ENCODE peak calls at places on chromosome 21, in five cellular contexts. One of them, this sample, is unnamed.

GRCh38 chr21:17550671-17551308 is 37.9 kb downstream of the CXADR start:
- DNase-seq in adrenal gland: no peak
- DNase-seq in left ventricle myocardium inferior: no peak
- DNase-seq in IMR-90: no peak
- DNase-seq in Peyer's patch: no peak
- DNase-seq in this sample: no peak

GRCh38 chr21:26072891-26073615 is 97.5 kb downstream of the APP start:
- DNase-seq in adrenal gland: no peak
- DNase-seq in left ventricle myocardium inferior: no peak
- DNase-seq in IMR-90: peak; percentile 87
- DNase-seq in Peyer's patch: no peak
- DNase-seq in this sample: no peak

GRCh38 chr21:43884012-43884860 is 19.2 kb downstream of the AGPAT3 start:
- DNase-seq in adrenal gland: peak; percentile 66
- DNase-seq in left ventricle myocardium inferior: no peak
- DNase-seq in IMR-90: no peak
- DNase-seq in Peyer's patch: no peak
- DNase-seq in this sample: peak; percentile 83

GRCh38 chr21:21345296-21345695 is 347.1 kb downstream of the NCAM2 start:
- DNase-seq in adrenal gland: no peak
- DNase-seq in left ventricle myocardium inferior: no peak
- DNase-seq in IMR-90: no peak
- DNase-seq in Peyer's patch: no peak
- DNase-seq in this sample: no peak

GRCh38 chr21:27700974-27701614 is 734.2 kb upstream of the ADAMTS5 start:
- DNase-seq in adrenal gland: peak; percentile 91
- DNase-seq in left ventricle myocardium inferior: peak; percentile 83
- DNase-seq in IMR-90: peak; percentile 88
- DNase-seq in Peyer's patch: no peak
- DNase-seq in this sample: peak; percentile 88

GRCh38 chr21:30800605-30801004 is 12.5 kb downstream of the KRTAP8-1 start:
- DNase-seq in adrenal gland: no peak
- DNase-seq in left ventricle myocardium inferior: no peak
- DNase-seq in IMR-90: no peak
- DNase-seq in Peyer's patch: no peak
- DNase-seq in this sample: no peak

GRCh38 chr21:40454057-40454456 is 392.9 kb downstream of the DSCAM start:
- DNase-seq in adrenal gland: no peak
- DNase-seq in left ventricle myocardium inferior: no peak
- DNase-seq in IMR-90: no peak
- DNase-seq in Peyer's patch: no peak
- DNase-seq in this sample: no peak

GRCh38 chr21:27079807-27080206 is 112.9 kb upstream of the ADAMTS5 start:
- DNase-seq in adrenal gland: no peak
- DNase-seq in left ventricle myocardium inferior: no peak
- DNase-seq in IMR-90: peak; percentile 10
- DNase-seq in Peyer's patch: no peak
- DNase-seq in this sample: no peak

GRCh38 chr21:25994758-25995163 is 175.8 kb downstream of the APP start:
- DNase-seq in adrenal gland: no peak
- DNase-seq in left ventricle myocardium inferior: no peak
- DNase-seq in IMR-90: no peak
- DNase-seq in Peyer's patch: no peak
- DNase-seq in this sample: no peak

GRCh38 chr21:31557956-31558838 is 101.3 kb upstream of the SOD1 start:
- DNase-seq in adrenal gland: no peak
- DNase-seq in left ventricle myocardium inferior: no peak
- DNase-seq in IMR-90: no peak
- DNase-seq in Peyer's patch: no peak
- DNase-seq in this sample: peak; percentile 10

GRCh38 chr21:46633561-46633960 is 1.9 kb upstream of the PRMT2 start:
- DNase-seq in adrenal gland: no peak
- DNase-seq in left ventricle myocardium inferior: no peak
- DNase-seq in IMR-90: no peak
- DNase-seq in Peyer's patch: no peak
- DNase-seq in this sample: no peak

GRCh38 chr21:21952566-21952965 is 954.4 kb downstream of the NCAM2 start:
- DNase-seq in adrenal gland: no peak
- DNase-seq in left ventricle myocardium inferior: no peak
- DNase-seq in IMR-90: no peak
- DNase-seq in Peyer's patch: no peak
- DNase-seq in this sample: no peak

GRCh38 chr21:17003221-17003620 is 509.6 kb upstream of the CXADR start:
- DNase-seq in adrenal gland: no peak
- DNase-seq in left ventricle myocardium inferior: no peak
- DNase-seq in IMR-90: peak; percentile 61
- DNase-seq in Peyer's patch: no peak
- DNase-seq in this sample: no peak

GRCh38 chr21:18411565-18411964 is 8.0 kb upstream of the TMPRSS15 start:
- DNase-seq in adrenal gland: no peak
- DNase-seq in left ventricle myocardium inferior: no peak
- DNase-seq in IMR-90: no peak
- DNase-seq in Peyer's patch: no peak
- DNase-seq in this sample: no peak

GRCh38 chr21:38474124-38474523 is 24.2 kb downstream of the ERG start:
- DNase-seq in adrenal gland: no peak
- DNase-seq in left ventricle myocardium inferior: no peak
- DNase-seq in IMR-90: no peak
- DNase-seq in Peyer's patch: no peak
- DNase-seq in this sample: no peak
- H3K27ac ChIP-seq in adrenal gland: no peak overlapping the region
- H3K27ac ChIP-seq in left ventricle myocardium inferior: peak overlapping the region; percentile 80
- H3K27ac ChIP-seq in IMR-90: no peak overlapping the region
- H3K27ac ChIP-seq in Peyer's patch: peak overlapping the region; percentile 50
- H3K27ac ChIP-seq in this sample: no peak overlapping the region

GRCh38 chr21:41924355-41924754 is 29.5 kb downstream of the C2CD2 start:
- DNase-seq in adrenal gland: no peak
- DNase-seq in left ventricle myocardium inferior: no peak
- DNase-seq in IMR-90: peak; percentile 57
- DNase-seq in Peyer's patch: no peak
- DNase-seq in this sample: no peak
- H3K4me1 ChIP-seq in adrenal gland: peaks cover 74% of the 10 kb centered on the region
- H3K4me1 ChIP-seq in left ventricle myocardium inferior: peaks cover 76% of the 10 kb centered on the region
- H3K4me1 ChIP-seq in IMR-90: peaks cover 14% of the 10 kb centered on the region
- H3K4me1 ChIP-seq in Peyer's patch: no peaks in the 10 kb centered on the region
- H3K4me1 ChIP-seq in this sample: peaks cover 44% of the 10 kb centered on the region

GRCh38 chr21:45029968-45030636 is 44.3 kb upstream of the ADARB1 start:
- DNase-seq in adrenal gland: no peak
- DNase-seq in left ventricle myocardium inferior: no peak
- DNase-seq in IMR-90: no peak
- DNase-seq in Peyer's patch: no peak
- DNase-seq in this sample: no peak
- H3K27ac ChIP-seq in adrenal gland: no peak overlapping the region
- H3K27ac ChIP-seq in left ventricle myocardium inferior: peak overlapping the region; percentile 27
- H3K27ac ChIP-seq in IMR-90: no peak overlapping the region
- H3K27ac ChIP-seq in Peyer's patch: no peak overlapping the region
- H3K27ac ChIP-seq in this sample: peak overlapping the region; percentile 54

DNA sequence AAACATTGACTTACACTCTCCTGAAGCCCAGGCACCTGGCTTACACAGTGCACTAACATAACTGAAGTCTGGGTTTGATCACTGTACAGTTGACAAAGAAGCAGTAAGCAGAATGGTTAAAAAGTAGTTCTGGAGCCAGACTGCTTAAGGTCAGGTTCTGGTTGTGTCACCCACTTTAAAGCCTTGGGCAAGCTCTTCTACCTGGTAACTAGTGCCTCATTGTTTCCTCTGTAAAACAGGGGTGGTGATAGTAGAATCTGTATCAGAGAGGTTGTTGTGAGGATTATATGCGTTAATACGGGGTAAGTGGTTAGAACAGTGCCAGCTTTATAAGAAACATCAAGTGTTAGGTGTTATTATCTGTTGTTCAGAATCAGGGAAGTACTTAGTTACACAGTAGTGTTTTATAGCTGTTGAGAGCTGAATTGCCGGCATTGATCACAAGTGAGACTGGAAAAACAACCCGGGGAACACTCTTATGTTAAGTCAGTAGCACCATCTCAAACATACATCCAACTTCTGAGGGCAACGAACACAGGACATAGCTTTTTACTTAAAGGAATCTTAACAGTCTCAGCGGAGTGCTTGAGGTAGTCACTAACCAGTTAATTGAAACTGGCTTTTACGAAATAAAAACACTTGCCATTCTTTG is 3.7 kb downstream of the BACH1 start:
- DNase-seq in adrenal gland: no peak
- DNase-seq in left ventricle myocardium inferior: no peak
- DNase-seq in IMR-90: peak; percentile 34
- DNase-seq in Peyer's patch: no peak
- DNase-seq in this sample: no peak
- H3K4me1 ChIP-seq in adrenal gland: peaks cover 45% of the 10 kb centered on the region
- H3K4me1 ChIP-seq in left ventricle myocardium inferior: peaks cover 92% of the 10 kb centered on the region
- H3K4me1 ChIP-seq in IMR-90: peaks cover 17% of the 10 kb centered on the region
- H3K4me1 ChIP-seq in Peyer's patch: no peaks in the 10 kb centered on the region
- H3K4me1 ChIP-seq in this sample: peaks cover 64% of the 10 kb centered on the region

GRCh38 chr21:36646011-36646410 is 52.9 kb upstream of the SIM2 start:
- DNase-seq in adrenal gland: no peak
- DNase-seq in left ventricle myocardium inferior: no peak
- DNase-seq in IMR-90: no peak
- DNase-seq in Peyer's patch: no peak
- DNase-seq in this sample: no peak
- H3K27ac ChIP-seq in adrenal gland: no peak overlapping the region
- H3K27ac ChIP-seq in left ventricle myocardium inferior: no peak overlapping the region
- H3K27ac ChIP-seq in IMR-90: no peak overlapping the region
- H3K27ac ChIP-seq in Peyer's patch: no peak overlapping the region
- H3K27ac ChIP-seq in this sample: no peak overlapping the region

DNA sequence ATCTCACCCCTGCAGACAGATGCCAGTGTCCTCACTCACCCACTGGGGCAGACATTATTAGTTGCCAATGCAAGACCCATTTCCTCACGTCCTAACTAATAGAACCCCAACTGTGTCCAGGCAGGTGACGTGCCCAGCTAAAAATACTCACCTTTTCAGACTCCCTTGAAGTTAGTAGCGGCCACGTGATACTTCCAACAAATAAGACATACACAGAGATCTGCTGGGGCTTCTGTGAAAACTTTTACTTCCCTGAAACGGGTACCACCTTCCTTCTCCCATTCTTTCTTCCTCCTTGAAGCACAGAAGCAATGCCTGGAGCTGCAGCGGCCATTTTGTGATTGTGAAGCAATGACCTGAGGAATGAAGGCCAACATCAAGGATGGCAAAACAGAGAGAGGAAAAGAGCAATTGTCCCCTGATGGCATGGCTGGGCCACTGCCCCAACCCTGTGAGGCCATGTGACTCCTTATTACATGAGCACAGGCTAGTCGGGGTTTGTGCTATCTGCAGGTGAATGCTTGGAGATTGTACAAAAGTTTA is 74.4 kb upstream of the TMPRSS2 start:
- DNase-seq in adrenal gland: no peak
- DNase-seq in left ventricle myocardium inferior: no peak
- DNase-seq in IMR-90: no peak
- DNase-seq in Peyer's patch: no peak
- DNase-seq in this sample: no peak
- H3K4me1 ChIP-seq in adrenal gland: no peaks in the 10 kb centered on the region
- H3K4me1 ChIP-seq in left ventricle myocardium inferior: no peaks in the 10 kb centered on the region
- H3K4me1 ChIP-seq in IMR-90: no peaks in the 10 kb centered on the region
- H3K4me1 ChIP-seq in Peyer's patch: no peaks in the 10 kb centered on the region
- H3K4me1 ChIP-seq in this sample: peaks cover 36% of the 10 kb centered on the region

GRCh38 chr21:36709030-36709867 is 10.3 kb downstream of the SIM2 start:
- DNase-seq in adrenal gland: no peak
- DNase-seq in left ventricle myocardium inferior: no peak
- DNase-seq in IMR-90: no peak
- DNase-seq in Peyer's patch: no peak
- DNase-seq in this sample: no peak

GRCh38 chr21:36707763-36708511 is 9.0 kb downstream of the SIM2 start:
- DNase-seq in adrenal gland: no peak
- DNase-seq in left ventricle myocardium inferior: no peak
- DNase-seq in IMR-90: no peak
- DNase-seq in Peyer's patch: no peak
- DNase-seq in this sample: no peak

GRCh38 chr21:36709868-36710728 is 11.2 kb downstream of the SIM2 start:
- DNase-seq in adrenal gland: no peak
- DNase-seq in left ventricle myocardium inferior: no peak
- DNase-seq in IMR-90: no peak
- DNase-seq in Peyer's patch: no peak
- DNase-seq in this sample: peak; percentile 4

GRCh38 chr21:36706951-36707762 is 8.2 kb downstream of the SIM2 start:
- DNase-seq in adrenal gland: no peak
- DNase-seq in left ventricle myocardium inferior: no peak
- DNase-seq in IMR-90: peak; percentile 37
- DNase-seq in Peyer's patch: no peak
- DNase-seq in this sample: no peak

GRCh38 chr21:36708512-36709029 is 9.7 kb downstream of the SIM2 start:
- DNase-seq in adrenal gland: no peak
- DNase-seq in left ventricle myocardium inferior: no peak
- DNase-seq in IMR-90: no peak
- DNase-seq in Peyer's patch: no peak
- DNase-seq in this sample: no peak
- H3K27ac ChIP-seq in adrenal gland: no peak overlapping the region
- H3K27ac ChIP-seq in left ventricle myocardium inferior: no peak overlapping the region
- H3K27ac ChIP-seq in IMR-90: no peak overlapping the region
- H3K27ac ChIP-seq in Peyer's patch: no peak overlapping the region
- H3K27ac ChIP-seq in this sample: no peak overlapping the region

GRCh38 chr21:34526618-34527290 is 14.7 kb upstream of the KCNE1 start:
- DNase-seq in adrenal gland: peak; percentile 82
- DNase-seq in left ventricle myocardium inferior: peak; percentile 72
- DNase-seq in IMR-90: peak; percentile 100
- DNase-seq in Peyer's patch: no peak
- DNase-seq in this sample: peak; percentile 76
- H3K4me1 ChIP-seq in adrenal gland: no peaks in the 10 kb centered on the region
- H3K4me1 ChIP-seq in left ventricle myocardium inferior: peaks cover 80% of the 10 kb centered on the region
- H3K4me1 ChIP-seq in IMR-90: peaks cover 11% of the 10 kb centered on the region
- H3K4me1 ChIP-seq in Peyer's patch: no peaks in the 10 kb centered on the region
- H3K4me1 ChIP-seq in this sample: peaks cover 48% of the 10 kb centered on the region

GRCh38 chr21:45299864-45300785 is 12.4 kb upstream of the POFUT2 start:
- DNase-seq in adrenal gland: no peak
- DNase-seq in left ventricle myocardium inferior: peak; percentile 18
- DNase-seq in IMR-90: peak; percentile 81
- DNase-seq in Peyer's patch: no peak
- DNase-seq in this sample: no peak
- H3K27ac ChIP-seq in adrenal gland: no peak overlapping the region
- H3K27ac ChIP-seq in left ventricle myocardium inferior: peak overlapping the region; percentile 94
- H3K27ac ChIP-seq in IMR-90: no peak overlapping the region
- H3K27ac ChIP-seq in Peyer's patch: peak overlapping the region; percentile 83
- H3K27ac ChIP-seq in this sample: peak overlapping the region; percentile 82

DNA sequence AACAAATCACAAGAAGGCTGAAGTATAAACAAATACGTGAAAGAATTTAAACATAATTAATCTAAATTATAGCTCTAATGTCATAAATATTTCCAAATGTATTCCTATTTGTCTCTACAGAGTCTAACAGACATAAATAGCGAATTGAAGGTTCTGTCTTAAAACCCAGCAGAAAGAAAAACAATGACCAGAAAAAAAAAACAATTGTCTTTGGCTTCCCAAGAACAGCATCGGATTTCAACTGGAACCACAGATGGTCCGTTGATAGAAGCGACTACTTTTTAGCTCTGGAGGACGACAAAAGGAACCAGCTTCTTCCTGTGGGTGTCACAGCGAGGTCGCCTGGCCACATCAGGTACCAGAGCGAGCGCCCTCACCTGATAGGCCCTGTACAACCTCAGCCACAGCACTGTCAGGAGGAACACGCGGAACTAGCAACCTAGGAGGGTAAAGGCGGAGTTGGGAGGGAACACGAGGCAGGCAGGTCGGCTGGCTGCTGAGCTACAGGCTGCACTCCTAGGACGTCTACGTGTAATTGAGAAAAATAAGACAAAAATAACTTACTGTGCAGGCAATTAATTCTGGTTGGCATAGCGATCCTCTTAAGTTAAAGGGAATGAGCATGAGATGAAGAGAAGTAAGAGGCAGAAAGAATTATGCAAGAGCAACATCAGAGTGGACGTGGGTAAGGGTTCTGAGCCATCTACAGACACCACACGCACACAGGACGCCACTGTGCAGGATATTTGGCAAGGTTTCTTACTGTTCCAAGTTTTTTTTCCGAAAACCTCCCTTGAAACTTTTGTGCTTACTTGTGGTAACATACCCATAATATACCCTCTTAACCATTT is 16.7 kb upstream of the PRDM15 start:
- DNase-seq in adrenal gland: no peak
- DNase-seq in left ventricle myocardium inferior: no peak
- DNase-seq in IMR-90: peak; percentile 18
- DNase-seq in Peyer's patch: peak; percentile 64
- DNase-seq in this sample: peak; percentile 32
- H3K4me1 ChIP-seq in adrenal gland: peaks cover 3% of the 10 kb centered on the region
- H3K4me1 ChIP-seq in left ventricle myocardium inferior: peaks cover 3% of the 10 kb centered on the region
- H3K4me1 ChIP-seq in IMR-90: peaks cover 14% of the 10 kb centered on the region
- H3K4me1 ChIP-seq in Peyer's patch: no peaks in the 10 kb centered on the region
- H3K4me1 ChIP-seq in this sample: peaks cover 7% of the 10 kb centered on the region

This sample was measured in transverse colon.